ENCODE peak calls at places on chromosome 10, in six cellular contexts. One of them, this sample, is unnamed.

GRCh38 chr10:71648595-71649320 is 70.8 kb downstream of the C10orf105 start:
- DNase-seq in effector CD4-positive, alpha-beta T cell: no peak
- DNase-seq in activated T-cell treated with anti-CD3 and anti-CD28 coated beads for 1 hour: no peak
- DNase-seq in RWPE1: no peak
- DNase-seq in T follicular helper cell: no peak
- DNase-seq in epithelial cell of esophagus: peak
- DNase-seq in this sample: no peak

GRCh38 chr10:43234471-43235041 is 32.3 kb downstream of the RASGEF1A start:
- DNase-seq in activated T-cell treated with anti-CD3 and anti-CD28 coated beads for 1 hour: no peak
- DNase-seq in T follicular helper cell: no peak
- DNase-seq in RWPE1: no peak
- DNase-seq in epithelial cell of esophagus: no peak
- DNase-seq in effector CD4-positive, alpha-beta T cell: peak
- DNase-seq in this sample: no peak

GRCh38 chr10:117131390-117132327 is 6.4 kb downstream of the VAX1 start:
- DNase-seq in activated T-cell treated with anti-CD3 and anti-CD28 coated beads for 1 hour: no peak
- DNase-seq in effector CD4-positive, alpha-beta T cell: no peak
- DNase-seq in epithelial cell of esophagus: no peak
- DNase-seq in T follicular helper cell: no peak
- DNase-seq in RWPE1: no peak
- DNase-seq in this sample: no peak

GRCh38 chr10:130758529-130758928 is 553.0 kb downstream of the TCERG1L start:
- DNase-seq in epithelial cell of esophagus: no peak
- DNase-seq in T follicular helper cell: no peak
- DNase-seq in activated T-cell treated with anti-CD3 and anti-CD28 coated beads for 1 hour: no peak
- DNase-seq in effector CD4-positive, alpha-beta T cell: no peak
- DNase-seq in RWPE1: no peak
- DNase-seq in this sample: no peak

GRCh38 chr10:43222296-43222695 is 44.6 kb downstream of the RASGEF1A start:
- DNase-seq in effector CD4-positive, alpha-beta T cell: no peak
- DNase-seq in RWPE1: no peak
- DNase-seq in T follicular helper cell: no peak
- DNase-seq in activated T-cell treated with anti-CD3 and anti-CD28 coated beads for 1 hour: no peak
- DNase-seq in epithelial cell of esophagus: no peak
- DNase-seq in this sample: no peak

GRCh38 chr10:12194752-12195271 is 879 bp downstream of the NUDT5 start:
- DNase-seq in epithelial cell of esophagus: peak
- DNase-seq in activated T-cell treated with anti-CD3 and anti-CD28 coated beads for 1 hour: peak
- DNase-seq in T follicular helper cell: no peak
- DNase-seq in RWPE1: peak
- DNase-seq in effector CD4-positive, alpha-beta T cell: peak
- DNase-seq in this sample: no peak

GRCh38 chr10:84510121-84510520 is 181.7 kb downstream of the CCSER2 start:
- DNase-seq in effector CD4-positive, alpha-beta T cell: no peak
- DNase-seq in activated T-cell treated with anti-CD3 and anti-CD28 coated beads for 1 hour: no peak
- DNase-seq in RWPE1: no peak
- DNase-seq in epithelial cell of esophagus: peak
- DNase-seq in T follicular helper cell: no peak
- DNase-seq in this sample: no peak

GRCh38 chr10:23540401-23540800 is 101.5 kb downstream of the OTUD1 start:
- DNase-seq in T follicular helper cell: no peak
- DNase-seq in epithelial cell of esophagus: no peak
- DNase-seq in RWPE1: no peak
- DNase-seq in activated T-cell treated with anti-CD3 and anti-CD28 coated beads for 1 hour: no peak
- DNase-seq in effector CD4-positive, alpha-beta T cell: no peak
- DNase-seq in this sample: no peak

GRCh38 chr10:15603446-15604011 is 116.2 kb downstream of the ITGA8 start:
- DNase-seq in T follicular helper cell: no peak
- DNase-seq in effector CD4-positive, alpha-beta T cell: no peak
- DNase-seq in epithelial cell of esophagus: no peak
- DNase-seq in activated T-cell treated with anti-CD3 and anti-CD28 coated beads for 1 hour: no peak
- DNase-seq in RWPE1: no peak
- DNase-seq in this sample: no peak

GRCh38 chr10:18224626-18225445 is 84.6 kb downstream of the CACNB2 start:
- DNase-seq in effector CD4-positive, alpha-beta T cell: no peak
- DNase-seq in activated T-cell treated with anti-CD3 and anti-CD28 coated beads for 1 hour: no peak
- DNase-seq in T follicular helper cell: no peak
- DNase-seq in RWPE1: no peak
- DNase-seq in epithelial cell of esophagus: no peak
- DNase-seq in this sample: no peak

GRCh38 chr10:127942811-127943210 is 35.9 kb downstream of the PTPRE start:
- DNase-seq in T follicular helper cell: no peak
- DNase-seq in RWPE1: no peak
- DNase-seq in effector CD4-positive, alpha-beta T cell: no peak
- DNase-seq in activated T-cell treated with anti-CD3 and anti-CD28 coated beads for 1 hour: no peak
- DNase-seq in epithelial cell of esophagus: no peak
- DNase-seq in this sample: no peak

GRCh38 chr10:71241114-71241898 is 28.9 kb downstream of the UNC5B start:
- DNase-seq in effector CD4-positive, alpha-beta T cell: no peak
- DNase-seq in activated T-cell treated with anti-CD3 and anti-CD28 coated beads for 1 hour: no peak
- DNase-seq in epithelial cell of esophagus: no peak
- DNase-seq in T follicular helper cell: no peak
- DNase-seq in RWPE1: no peak
- DNase-seq in this sample: no peak

GRCh38 chr10:70578371-70578947 is 24.1 kb downstream of the PRF1 start:
- DNase-seq in effector CD4-positive, alpha-beta T cell: peak
- DNase-seq in epithelial cell of esophagus: peak
- DNase-seq in T follicular helper cell: peak
- DNase-seq in RWPE1: peak
- DNase-seq in activated T-cell treated with anti-CD3 and anti-CD28 coated beads for 1 hour: peak
- DNase-seq in this sample: no peak

GRCh38 chr10:55550241-55550640 is 749.2 kb upstream of the PCDH15 start:
- DNase-seq in effector CD4-positive, alpha-beta T cell: no peak
- DNase-seq in epithelial cell of esophagus: peak
- DNase-seq in T follicular helper cell: no peak
- DNase-seq in RWPE1: peak
- DNase-seq in activated T-cell treated with anti-CD3 and anti-CD28 coated beads for 1 hour: no peak
- DNase-seq in this sample: no peak

GRCh38 chr10:114534480-114535095 is 123.5 kb downstream of the ABLIM1 start:
- DNase-seq in effector CD4-positive, alpha-beta T cell: no peak
- DNase-seq in activated T-cell treated with anti-CD3 and anti-CD28 coated beads for 1 hour: no peak
- DNase-seq in T follicular helper cell: no peak
- DNase-seq in epithelial cell of esophagus: no peak
- DNase-seq in RWPE1: no peak
- DNase-seq in this sample: no peak

GRCh38 chr10:27448926-27449325 is 55.2 kb upstream of the RAB18 start:
- DNase-seq in effector CD4-positive, alpha-beta T cell: no peak
- DNase-seq in T follicular helper cell: no peak
- DNase-seq in epithelial cell of esophagus: peak
- DNase-seq in activated T-cell treated with anti-CD3 and anti-CD28 coated beads for 1 hour: no peak
- DNase-seq in RWPE1: peak
- DNase-seq in this sample: no peak

GRCh38 chr10:132371641-132372081 is 25.3 kb upstream of the PWWP2B start:
- DNase-seq in epithelial cell of esophagus: no peak
- DNase-seq in activated T-cell treated with anti-CD3 and anti-CD28 coated beads for 1 hour: no peak
- DNase-seq in T follicular helper cell: no peak
- DNase-seq in effector CD4-positive, alpha-beta T cell: no peak
- DNase-seq in RWPE1: no peak
- DNase-seq in this sample: no peak

GRCh38 chr10:3805227-3805790 is 20.3 kb upstream of the KLF6 start:
- DNase-seq in effector CD4-positive, alpha-beta T cell: peak
- DNase-seq in RWPE1: no peak
- DNase-seq in epithelial cell of esophagus: peak
- DNase-seq in T follicular helper cell: peak
- DNase-seq in activated T-cell treated with anti-CD3 and anti-CD28 coated beads for 1 hour: no peak
- DNase-seq in this sample: peak

GRCh38 chr10:121696854-121697253 is 98.6 kb upstream of the FGFR2 start:
- DNase-seq in effector CD4-positive, alpha-beta T cell: no peak
- DNase-seq in RWPE1: no peak
- DNase-seq in activated T-cell treated with anti-CD3 and anti-CD28 coated beads for 1 hour: no peak
- DNase-seq in T follicular helper cell: no peak
- DNase-seq in epithelial cell of esophagus: peak
- DNase-seq in this sample: no peak

This sample was measured in naive thymus-derived CD8-positive, alpha-beta T cell.